ENCODE peak calls at places on chromosomes 4 and X, in four cellular contexts. One of them, this sample, is unnamed.

GRCh38 chr4:40327340-40327739 is 7.8 kb upstream of the CHRNA9 start:
- DNase-seq in EH: no peak
- DNase-seq in thoracic aorta: no peak
- DNase-seq in activated T-helper 1 cell treated with anti-CD3 and anti-CD28 coated beads, Interleukin-12 subunit alpha, Interleukin-12 subunit beta, Interleukin-2, Interleukin-4 antibody, amounts not matched to agents 30 ng/mL and 10 ng/mL and 1 ng/mL, durations not matched to agents 14 hours and 24 hours and 36 hours: no peak
- DNase-seq in this sample: no peak

GRCh38 chr4:18847276-18847890 is 825.8 kb upstream of the LCORL start:
- DNase-seq in EH: peak; percentile 6
- DNase-seq in activated T-helper 1 cell treated with anti-CD3 and anti-CD28 coated beads, Interleukin-12 subunit alpha, Interleukin-12 subunit beta, Interleukin-2, Interleukin-4 antibody, amounts not matched to agents 30 ng/mL and 10 ng/mL and 1 ng/mL, durations not matched to agents 14 hours and 24 hours and 36 hours: no peak
- DNase-seq in thoracic aorta: no peak
- DNase-seq in this sample: no peak

GRCh38 chrX:29687687-29688086 is 527.7 kb upstream of the MAGEB2 start:
- DNase-seq in thoracic aorta: no peak
- DNase-seq in EH: peak; percentile 32
- DNase-seq in activated T-helper 1 cell treated with anti-CD3 and anti-CD28 coated beads, Interleukin-12 subunit alpha, Interleukin-12 subunit beta, Interleukin-2, Interleukin-4 antibody, amounts not matched to agents 30 ng/mL and 10 ng/mL and 1 ng/mL, durations not matched to agents 14 hours and 24 hours and 36 hours: no peak
- DNase-seq in this sample: no peak

GRCh38 chrX:115147220-115147619 is 42.0 kb upstream of the RBMXL3 start:
- DNase-seq in thoracic aorta: no peak
- DNase-seq in EH: peak; percentile 27
- DNase-seq in activated T-helper 1 cell treated with anti-CD3 and anti-CD28 coated beads, Interleukin-12 subunit alpha, Interleukin-12 subunit beta, Interleukin-2, Interleukin-4 antibody, amounts not matched to agents 30 ng/mL and 10 ng/mL and 1 ng/mL, durations not matched to agents 14 hours and 24 hours and 36 hours: no peak
- DNase-seq in this sample: no peak

GRCh38 chr4:168309781-168310180 is 8.8 kb downstream of the DDX60 start:
- DNase-seq in EH: peak; percentile 11
- DNase-seq in thoracic aorta: no peak
- DNase-seq in activated T-helper 1 cell treated with anti-CD3 and anti-CD28 coated beads, Interleukin-12 subunit alpha, Interleukin-12 subunit beta, Interleukin-2, Interleukin-4 antibody, amounts not matched to agents 30 ng/mL and 10 ng/mL and 1 ng/mL, durations not matched to agents 14 hours and 24 hours and 36 hours: no peak
- DNase-seq in this sample: no peak

GRCh38 chr4:83258463-83258862 is 26.1 kb downstream of the COQ2 start:
- DNase-seq in activated T-helper 1 cell treated with anti-CD3 and anti-CD28 coated beads, Interleukin-12 subunit alpha, Interleukin-12 subunit beta, Interleukin-2, Interleukin-4 antibody, amounts not matched to agents 30 ng/mL and 10 ng/mL and 1 ng/mL, durations not matched to agents 14 hours and 24 hours and 36 hours: no peak
- DNase-seq in thoracic aorta: no peak
- DNase-seq in EH: peak; percentile 27
- DNase-seq in this sample: no peak

GRCh38 chr4:120085705-120086104 is 19.1 kb upstream of the MAD2L1 start:
- DNase-seq in activated T-helper 1 cell treated with anti-CD3 and anti-CD28 coated beads, Interleukin-12 subunit alpha, Interleukin-12 subunit beta, Interleukin-2, Interleukin-4 antibody, amounts not matched to agents 30 ng/mL and 10 ng/mL and 1 ng/mL, durations not matched to agents 14 hours and 24 hours and 36 hours: no peak
- DNase-seq in EH: no peak
- DNase-seq in thoracic aorta: no peak
- DNase-seq in this sample: no peak

GRCh38 chr4:87240341-87240740 is 19.9 kb upstream of the KLHL8 start:
- DNase-seq in activated T-helper 1 cell treated with anti-CD3 and anti-CD28 coated beads, Interleukin-12 subunit alpha, Interleukin-12 subunit beta, Interleukin-2, Interleukin-4 antibody, amounts not matched to agents 30 ng/mL and 10 ng/mL and 1 ng/mL, durations not matched to agents 14 hours and 24 hours and 36 hours: no peak
- DNase-seq in thoracic aorta: no peak
- DNase-seq in EH: peak; percentile 31
- DNase-seq in this sample: no peak

GRCh38 chrX:100376581-100376980 is 33.5 kb downstream of the PCDH19 start:
- DNase-seq in thoracic aorta: no peak
- DNase-seq in EH: peak; percentile 25
- DNase-seq in activated T-helper 1 cell treated with anti-CD3 and anti-CD28 coated beads, Interleukin-12 subunit alpha, Interleukin-12 subunit beta, Interleukin-2, Interleukin-4 antibody, amounts not matched to agents 30 ng/mL and 10 ng/mL and 1 ng/mL, durations not matched to agents 14 hours and 24 hours and 36 hours: no peak
- DNase-seq in this sample: no peak

GRCh38 chr4:174669278-174669677 is 147.0 kb upstream of the HPGD start:
- DNase-seq in thoracic aorta: no peak
- DNase-seq in activated T-helper 1 cell treated with anti-CD3 and anti-CD28 coated beads, Interleukin-12 subunit alpha, Interleukin-12 subunit beta, Interleukin-2, Interleukin-4 antibody, amounts not matched to agents 30 ng/mL and 10 ng/mL and 1 ng/mL, durations not matched to agents 14 hours and 24 hours and 36 hours: no peak
- DNase-seq in EH: peak; percentile 67
- DNase-seq in this sample: no peak

GRCh38 chrX:144006811-144007210 is 122.9 kb downstream of the UBE2NL start:
- DNase-seq in EH: peak; percentile 0
- DNase-seq in activated T-helper 1 cell treated with anti-CD3 and anti-CD28 coated beads, Interleukin-12 subunit alpha, Interleukin-12 subunit beta, Interleukin-2, Interleukin-4 antibody, amounts not matched to agents 30 ng/mL and 10 ng/mL and 1 ng/mL, durations not matched to agents 14 hours and 24 hours and 36 hours: no peak
- DNase-seq in thoracic aorta: no peak
- DNase-seq in this sample: no peak

GRCh38 chr4:42148453-42148852 is 4.0 kb downstream of the BEND4 start:
- DNase-seq in thoracic aorta: no peak
- DNase-seq in EH: no peak
- DNase-seq in activated T-helper 1 cell treated with anti-CD3 and anti-CD28 coated beads, Interleukin-12 subunit alpha, Interleukin-12 subunit beta, Interleukin-2, Interleukin-4 antibody, amounts not matched to agents 30 ng/mL and 10 ng/mL and 1 ng/mL, durations not matched to agents 14 hours and 24 hours and 36 hours: no peak
- DNase-seq in this sample: no peak

GRCh38 chrX:72169008-72169728 is 12.4 kb upstream of the PIN4 start:
- DNase-seq in EH: peak; percentile 11
- DNase-seq in activated T-helper 1 cell treated with anti-CD3 and anti-CD28 coated beads, Interleukin-12 subunit alpha, Interleukin-12 subunit beta, Interleukin-2, Interleukin-4 antibody, amounts not matched to agents 30 ng/mL and 10 ng/mL and 1 ng/mL, durations not matched to agents 14 hours and 24 hours and 36 hours: peak; percentile 6
- DNase-seq in thoracic aorta: no peak
- DNase-seq in this sample: no peak

GRCh38 chr4:8920969-8921368 is 49.3 kb upstream of the HMX1 start:
- DNase-seq in activated T-helper 1 cell treated with anti-CD3 and anti-CD28 coated beads, Interleukin-12 subunit alpha, Interleukin-12 subunit beta, Interleukin-2, Interleukin-4 antibody, amounts not matched to agents 30 ng/mL and 10 ng/mL and 1 ng/mL, durations not matched to agents 14 hours and 24 hours and 36 hours: no peak
- DNase-seq in EH: no peak
- DNase-seq in thoracic aorta: no peak
- DNase-seq in this sample: no peak

GRCh38 chr4:89939994-89940393 is 45.3 kb downstream of the MMRN1 start:
- DNase-seq in thoracic aorta: no peak
- DNase-seq in activated T-helper 1 cell treated with anti-CD3 and anti-CD28 coated beads, Interleukin-12 subunit alpha, Interleukin-12 subunit beta, Interleukin-2, Interleukin-4 antibody, amounts not matched to agents 30 ng/mL and 10 ng/mL and 1 ng/mL, durations not matched to agents 14 hours and 24 hours and 36 hours: no peak
- DNase-seq in EH: no peak
- DNase-seq in this sample: no peak

GRCh38 chr4:23947826-23948225 is 58.0 kb upstream of the PPARGC1A start:
- DNase-seq in EH: no peak
- DNase-seq in activated T-helper 1 cell treated with anti-CD3 and anti-CD28 coated beads, Interleukin-12 subunit alpha, Interleukin-12 subunit beta, Interleukin-2, Interleukin-4 antibody, amounts not matched to agents 30 ng/mL and 10 ng/mL and 1 ng/mL, durations not matched to agents 14 hours and 24 hours and 36 hours: no peak
- DNase-seq in thoracic aorta: no peak
- DNase-seq in this sample: no peak

GRCh38 chr4:134952305-134952704 is 750.7 kb upstream of the PABPC4L start:
- DNase-seq in EH: no peak
- DNase-seq in thoracic aorta: no peak
- DNase-seq in activated T-helper 1 cell treated with anti-CD3 and anti-CD28 coated beads, Interleukin-12 subunit alpha, Interleukin-12 subunit beta, Interleukin-2, Interleukin-4 antibody, amounts not matched to agents 30 ng/mL and 10 ng/mL and 1 ng/mL, durations not matched to agents 14 hours and 24 hours and 36 hours: no peak
- DNase-seq in this sample: no peak

GRCh38 chr4:146338512-146338911 is 124.2 kb downstream of the REELD1 start:
- DNase-seq in activated T-helper 1 cell treated with anti-CD3 and anti-CD28 coated beads, Interleukin-12 subunit alpha, Interleukin-12 subunit beta, Interleukin-2, Interleukin-4 antibody, amounts not matched to agents 30 ng/mL and 10 ng/mL and 1 ng/mL, durations not matched to agents 14 hours and 24 hours and 36 hours: no peak
- DNase-seq in thoracic aorta: no peak
- DNase-seq in EH: peak; percentile 42
- DNase-seq in this sample: no peak

GRCh38 chr4:182277402-182277801 is 34.2 kb downstream of the TENM3 start:
- DNase-seq in EH: peak; percentile 60
- DNase-seq in thoracic aorta: no peak
- DNase-seq in activated T-helper 1 cell treated with anti-CD3 and anti-CD28 coated beads, Interleukin-12 subunit alpha, Interleukin-12 subunit beta, Interleukin-2, Interleukin-4 antibody, amounts not matched to agents 30 ng/mL and 10 ng/mL and 1 ng/mL, durations not matched to agents 14 hours and 24 hours and 36 hours: no peak
- DNase-seq in this sample: no peak

GRCh38 chr4:150250998-150251651 is 172.9 kb downstream of the DCLK2 start:
- DNase-seq in EH: no peak
- DNase-seq in activated T-helper 1 cell treated with anti-CD3 and anti-CD28 coated beads, Interleukin-12 subunit alpha, Interleukin-12 subunit beta, Interleukin-2, Interleukin-4 antibody, amounts not matched to agents 30 ng/mL and 10 ng/mL and 1 ng/mL, durations not matched to agents 14 hours and 24 hours and 36 hours: no peak
- DNase-seq in thoracic aorta: no peak
- DNase-seq in this sample: no peak

GRCh38 chrX:13721819-13722527 is 12.4 kb downstream of the TRAPPC2 start:
- DNase-seq in EH: peak; percentile 41
- DNase-seq in activated T-helper 1 cell treated with anti-CD3 and anti-CD28 coated beads, Interleukin-12 subunit alpha, Interleukin-12 subunit beta, Interleukin-2, Interleukin-4 antibody, amounts not matched to agents 30 ng/mL and 10 ng/mL and 1 ng/mL, durations not matched to agents 14 hours and 24 hours and 36 hours: no peak
- DNase-seq in thoracic aorta: no peak
- DNase-seq in this sample: no peak

GRCh38 chr4:186932196-186932595 is 208.5 kb upstream of the FAT1 start:
- DNase-seq in EH: peak; percentile 43
- DNase-seq in thoracic aorta: no peak
- DNase-seq in activated T-helper 1 cell treated with anti-CD3 and anti-CD28 coated beads, Interleukin-12 subunit alpha, Interleukin-12 subunit beta, Interleukin-2, Interleukin-4 antibody, amounts not matched to agents 30 ng/mL and 10 ng/mL and 1 ng/mL, durations not matched to agents 14 hours and 24 hours and 36 hours: no peak
- DNase-seq in this sample: no peak

GRCh38 chr4:39045791-39046221 is 13.6 kb upstream of the TMEM156 start:
- DNase-seq in EH: peak; percentile 28
- DNase-seq in activated T-helper 1 cell treated with anti-CD3 and anti-CD28 coated beads, Interleukin-12 subunit alpha, Interleukin-12 subunit beta, Interleukin-2, Interleukin-4 antibody, amounts not matched to agents 30 ng/mL and 10 ng/mL and 1 ng/mL, durations not matched to agents 14 hours and 24 hours and 36 hours: no peak
- DNase-seq in thoracic aorta: no peak
- DNase-seq in this sample: no peak